ENCODE peak calls at places on chromosome 1, in five cellular contexts. P is CD4-positive, CD25-positive, alpha-beta regulatory T cell; U is ascending aorta; H is neuronal stem cell; V is iPS DF 6.9. I is an unnamed sample.
A peak's percentile ranks its signal among the peaks of the same experiment; 100 is the strongest.

GRCh38 chr1:201062511-201063189 is 39.1 kb upstream of the KIF21B start:
- DNase-seq in P (no peak), U (no peak), H (peak; percentile 30), V (no peak), I (no peak)

GRCh38 chr1:38029725-38030511 is 16.7 kb downstream of the POU3F1 start:
- DNase-seq in P (peak; percentile 86), U (no peak), H (no peak), V (no peak), I (peak; percentile 51)

GRCh38 chr1:211722277-211723175 is 47.1 kb upstream of the NEK2 start:
- DNase-seq in P (no peak), U (no peak), H (no peak), V (no peak), I (no peak)

GRCh38 chr1:56330400-56331026 is 248.8 kb downstream of the PLPP3 start:
- DNase-seq in P (peak; percentile 16), U (no peak), H (no peak), V (no peak), I (no peak)

GRCh38 chr1:161440312-161440894 is 64.9 kb upstream of the FCGR2A start:
- DNase-seq in P (peak; percentile 74), U (peak; percentile 63), H (peak; percentile 75), V (no peak), I (peak; percentile 53)

GRCh38 chr1:185735667-185736105 is 1.5 kb downstream of the HMCN1 start:
- DNase-seq in P (no peak), U (no peak), H (no peak), V (no peak), I (no peak)

GRCh38 chr1:116910379-116911165 is 856 bp downstream of the PTGFRN start:
- DNase-seq in P (peak; percentile 67), U (peak; percentile 68), H (no peak), V (no peak), I (peak; percentile 55)

GRCh38 chr1:111481387-111482221 is 7.8 kb downstream of the C1orf162 start:
- DNase-seq in P (peak; percentile 63), U (peak; percentile 88), H (peak; percentile 51), V (peak; percentile 39), I (peak; percentile 83)

GRCh38 chr1:160371346-160371631 is 4.4 kb downstream of the NHLH1 start:
- DNase-seq in P (no peak), U (no peak), H (no peak), V (no peak), I (no peak)

GRCh38 chr1:19585507-19585906 is 58.6 kb upstream of the NBL1 start:
- DNase-seq in P (no peak), U (no peak), H (no peak), V (no peak), I (no peak)

GRCh38 chr1:42930178-42931107 is 28.2 kb downstream of the SLC2A1 start:
- DNase-seq in P (no peak), U (peak; percentile 63), H (no peak), V (no peak), I (no peak)

GRCh38 chr1:167344112-167344511 is 123.4 kb downstream of the POU2F1 start:
- DNase-seq in P (no peak), U (no peak), H (no peak), V (no peak), I (no peak)

GRCh38 chr1:97501628-97502027 is 419.2 kb downstream of the DPYD start:
- DNase-seq in P (no peak), U (no peak), H (no peak), V (no peak), I (no peak)

DNA sequence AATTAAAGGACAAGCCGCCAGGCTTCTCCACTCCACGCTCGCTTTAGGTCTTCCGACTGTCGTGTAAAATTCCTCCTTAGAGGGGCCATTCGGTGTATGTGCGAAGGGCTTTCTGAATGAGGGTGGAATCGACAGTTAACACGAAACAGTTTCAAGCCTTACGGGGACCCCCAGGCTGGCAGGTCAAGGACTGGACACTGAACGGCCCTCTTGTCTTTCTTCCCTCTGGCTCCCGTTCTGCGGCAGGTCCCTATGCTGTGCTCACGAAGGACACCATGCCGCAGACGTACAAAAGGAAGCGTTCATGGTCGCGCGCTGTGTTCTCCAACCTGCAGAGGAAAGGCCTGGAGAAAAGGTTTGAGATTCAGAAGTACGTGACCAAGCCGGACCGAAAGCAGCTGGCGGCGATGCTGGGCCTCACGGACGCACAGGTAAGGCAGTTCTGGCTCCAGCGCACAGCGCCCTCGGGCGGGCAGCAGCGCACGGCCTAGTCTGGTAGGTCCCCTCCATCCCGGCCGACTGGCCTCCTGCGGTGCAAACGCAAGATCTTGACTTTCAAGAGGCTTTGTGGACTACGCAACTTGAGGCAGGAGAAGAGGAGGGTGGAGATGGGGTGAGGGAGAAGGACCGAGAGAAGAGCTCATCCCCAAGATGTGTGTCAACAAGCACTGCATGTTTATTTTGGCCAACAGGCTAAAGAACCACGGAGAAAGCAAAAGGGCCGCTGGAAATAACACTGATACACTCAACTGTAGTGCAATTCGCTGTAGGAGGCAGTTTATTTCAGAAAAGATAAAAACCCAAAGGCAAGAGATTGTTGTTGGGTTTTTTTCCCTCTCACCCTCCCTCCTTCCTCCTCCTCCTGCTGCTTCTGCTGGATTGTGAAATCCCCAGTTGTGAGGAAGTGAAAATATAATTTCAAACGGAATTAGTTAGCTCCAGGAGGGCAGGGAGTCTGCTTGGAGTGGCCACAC is 3.0 kb downstream of the HLX start:
- DNase-seq in P (no peak), U (peak; percentile 63), H (no peak), V (no peak), I (no peak)
- H3K4me3 ChIP-seq in P (no peak overlapping the region), U (no peak overlapping the region), H (no peak overlapping the region), V (no peak overlapping the region), I (peak overlapping the region; percentile 99)

GRCh38 chr1:47224676-47225399 is 7.2 kb downstream of the TAL1 start:
- DNase-seq in P (no peak), U (peak; percentile 56), H (no peak), V (no peak), I (no peak)
- H3K4me3 ChIP-seq in P (no peak overlapping the region), U (peak overlapping the region; percentile 57), H (no peak overlapping the region), V (no peak overlapping the region), I (peak overlapping the region; percentile 61)

GRCh38 chr1:207745285-207745684 is 6.6 kb upstream of the CD46 start:
- DNase-seq in P (no peak), U (no peak), H (no peak), V (no peak), I (no peak)
- H3K4me3 ChIP-seq in P (no peak overlapping the region), U (no peak overlapping the region), H (no peak overlapping the region), V (no peak overlapping the region), I (no peak overlapping the region)

GRCh38 chr1:53195913-53196484 is 625 bp upstream of the CPT2 start:
- DNase-seq in P (no peak), U (no peak), H (no peak), V (no peak), I (no peak)
- H3K4me3 ChIP-seq in P (peak overlapping the region; percentile 79), U (peak overlapping the region; percentile 89), H (peak overlapping the region; percentile 88), V (no peak overlapping the region), I (peak overlapping the region; percentile 87)

DNA sequence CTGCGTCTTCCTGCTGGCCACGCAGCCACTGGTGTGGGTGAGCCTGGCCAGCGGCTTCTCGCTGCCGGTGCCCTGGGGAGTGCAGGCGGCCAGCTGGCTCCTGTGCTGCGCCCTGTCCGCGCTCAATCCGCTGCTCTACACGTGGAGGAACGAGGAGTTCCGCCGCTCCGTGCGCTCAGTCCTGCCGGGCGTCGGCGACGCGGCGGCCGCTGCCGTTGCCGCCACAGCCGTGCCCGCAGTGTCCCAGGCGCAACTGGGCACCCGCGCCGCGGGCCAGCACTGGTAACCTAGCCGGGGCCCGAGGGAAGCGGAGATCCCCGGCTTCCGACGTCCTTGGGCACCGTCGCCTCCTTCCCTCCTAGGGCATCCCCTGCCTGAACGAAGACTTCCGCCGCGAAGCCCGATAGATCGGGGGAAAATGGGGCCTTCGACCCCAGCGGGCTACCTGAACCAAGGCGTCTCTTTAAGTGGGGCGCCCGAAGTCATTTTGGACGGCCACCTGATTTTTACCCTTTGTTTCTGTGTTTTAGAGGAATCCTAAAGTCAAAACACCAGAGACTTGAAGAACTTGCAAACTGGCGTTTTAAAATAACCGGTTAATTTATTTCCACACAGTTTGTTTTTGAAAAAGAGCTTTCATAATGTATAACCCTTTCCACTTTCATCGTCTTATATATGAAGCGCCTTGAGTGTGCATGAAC is 2.0 kb downstream of the GPR88 start:
- DNase-seq in P (no peak), U (no peak), H (peak; percentile 15), V (no peak), I (peak; percentile 24)
- H3K4me3 ChIP-seq in P (no peak overlapping the region), U (peak overlapping the region; percentile 61), H (peak overlapping the region; percentile 35), V (peak overlapping the region; percentile 16), I (peak overlapping the region; percentile 64)

GRCh38 chr1:223820976-223821375 is 24.8 kb downstream of the TP53BP2 start:
- DNase-seq in P (no peak), U (no peak), H (no peak), V (no peak), I (no peak)

GRCh38 chr1:223819730-223820514 is 25.8 kb downstream of the TP53BP2 start:
- DNase-seq in P (no peak), U (no peak), H (no peak), V (no peak), I (no peak)

GRCh38 chr1:223824712-223825111 is 21.0 kb downstream of the TP53BP2 start:
- DNase-seq in P (no peak), U (no peak), H (no peak), V (no peak), I (no peak)

GRCh38 chr1:223824287-223824686 is 21.5 kb downstream of the TP53BP2 start:
- DNase-seq in P (no peak), U (no peak), H (no peak), V (no peak), I (no peak)

DNA sequence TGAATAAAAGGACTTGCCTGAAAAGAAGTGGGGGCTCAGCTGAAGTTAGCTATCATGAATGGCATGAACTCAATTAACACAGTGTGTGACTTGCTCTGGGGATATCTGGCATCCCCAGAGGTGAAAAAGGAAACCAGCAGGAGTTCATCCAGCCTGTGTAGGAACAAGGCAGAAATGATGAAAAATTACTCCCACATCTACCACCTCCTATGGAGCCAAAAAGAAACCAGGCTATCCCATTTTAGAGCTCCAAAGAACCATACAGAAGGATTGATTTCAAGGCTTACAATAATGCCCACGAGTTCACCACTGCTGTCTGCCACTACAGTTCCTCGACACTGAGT is 25.3 kb downstream of the TP53BP2 start:
- DNase-seq in P (no peak), U (no peak), H (no peak), V (no peak), I (no peak)
- H3K4me3 ChIP-seq in P (no peak overlapping the region), U (no peak overlapping the region), H (no peak overlapping the region), V (no peak overlapping the region), I (no peak overlapping the region)

I was measured in left ventricle myocardium inferior.